ENCODE peak calls at places on chromosome 15, in six cellular contexts. I is IMR-90, B is K562, P is HepG2, U is A549, V is SK-N-SH. H is an unnamed sample.

GRCh38 chr15:52139599-52140462 is 27.3 kb upstream of the BCL2L10 start:
- DNase-seq in B (peak), I (peak), P (peak), V (peak), U (peak), H (peak)

GRCh38 chr15:36432162-36432561 is 147.3 kb upstream of the CDIN1 start:
- DNase-seq in P (no peak), B (no peak), I (peak), V (no peak), U (no peak), H (no peak)

GRCh38 chr15:98927057-98927456 is 80.5 kb downstream of the PGPEP1L start:
- DNase-seq in I (peak), V (no peak), P (no peak), B (no peak), U (no peak), H (no peak)

GRCh38 chr15:45454825-45455224 is 67.7 kb downstream of the SLC30A4 start:
- DNase-seq in U (peak), B (peak), I (peak), V (no peak), P (no peak), H (peak)

GRCh38 chr15:88498991-88499390 is 31.5 kb downstream of the MRPS11 start:
- DNase-seq in B (no peak), V (no peak), I (no peak), P (no peak), U (no peak), H (no peak)

GRCh38 chr15:32716216-32716959 is 1.4 kb upstream of the GREM1 start:
- DNase-seq in U (no peak), V (no peak), P (no peak), B (no peak), I (no peak), H (no peak)

GRCh38 chr15:61186905-61187865 is 41.9 kb downstream of the RORA start:
- DNase-seq in B (no peak), U (no peak), I (no peak), V (peak), P (no peak), H (no peak)

GRCh38 chr15:38518084-38518483 is 46.5 kb downstream of the RASGRP1 start:
- DNase-seq in U (no peak), V (no peak), B (no peak), P (no peak), I (no peak), H (no peak)

GRCh38 chr15:34436126-34436955 is 1.3 kb downstream of the GOLGA8A start:
- DNase-seq in B (peak), P (no peak), U (no peak), V (peak), I (no peak), H (no peak)

GRCh38 chr15:81357178-81357686 is 16.8 kb downstream of the TMC3 start:
- DNase-seq in B (peak), V (no peak), P (peak), U (no peak), I (no peak), H (no peak)

GRCh38 chr15:62889141-62889661 is 153.3 kb upstream of the TPM1 start:
- DNase-seq in U (no peak), B (no peak), P (no peak), I (no peak), V (no peak), H (no peak)

GRCh38 chr15:65329991-65330735 is 25.7 kb downstream of the RNU5B-1 start:
- DNase-seq in P (no peak), U (no peak), B (no peak), V (peak), I (no peak), H (no peak)

GRCh38 chr15:23877502-23878412 is 190.7 kb upstream of the NDN start:
- DNase-seq in P (peak), V (peak), B (peak), U (peak), I (no peak), H (no peak)

GRCh38 chr15:41417418-41417811 is 520 bp downstream of the RTF1 start:
- DNase-seq in V (peak), I (peak), U (peak), B (peak), P (no peak), H (no peak)

GRCh38 chr15:49438970-49439631 is 16.1 kb downstream of the FGF7 start:
- DNase-seq in U (no peak), V (no peak), P (no peak), B (peak), I (no peak), H (peak)

GRCh38 chr15:28889346-28889745 is 3.6 kb downstream of the APBA2 start:
- DNase-seq in I (no peak), U (no peak), V (no peak), B (no peak), P (no peak), H (no peak)

GRCh38 chr15:57133127-57133968 is 214.9 kb downstream of the TCF12 start:
- DNase-seq in P (no peak), I (peak), U (no peak), V (no peak), B (no peak), H (no peak)

GRCh38 chr15:39171944-39172368 is 408.9 kb upstream of the THBS1 start:
- DNase-seq in P (peak), V (peak), B (peak), I (peak), U (peak), H (peak)

GRCh38 chr15:47968593-47968992 is 152.2 kb upstream of the SLC24A5 start:
- DNase-seq in V (no peak), U (no peak), I (no peak), B (no peak), P (no peak), H (no peak)

GRCh38 chr15:99401971-99402732 is 150.9 kb downstream of the LRRC28 start:
- DNase-seq in P (no peak), I (no peak), V (peak), U (no peak), B (no peak), H (no peak)

GRCh38 chr15:23069496-23070166 is 30.3 kb upstream of the TUBGCP5 start:
- DNase-seq in V (peak), P (no peak), B (peak), I (no peak), U (peak), H (no peak)

GRCh38 chr15:38252481-38253311 is at the start of gene SPRED1:
- DNase-seq in V (peak), U (no peak), I (peak), P (peak), B (peak), H (no peak)

GRCh38 chr15:47466357-47466756 is 250.9 kb upstream of the SEMA6D start:
- DNase-seq in V (no peak), B (no peak), U (no peak), P (no peak), I (peak), H (no peak)

GRCh38 chr15:27468151-27468556 is 497.2 kb downstream of the GABRG3 start:
- DNase-seq in I (no peak), V (no peak), B (peak), P (no peak), U (no peak), H (no peak)

GRCh38 chr15:31364301-31365031 is 37.8 kb downstream of the KLF13 start:
- DNase-seq in I (no peak), V (peak), B (peak), U (no peak), P (no peak), H (no peak)

GRCh38 chr15:58771621-58772235 is 626 bp downstream of the MINDY2 start:
- DNase-seq in I (no peak), B (peak), V (no peak), U (peak), P (no peak), H (no peak)

GRCh38 chr15:63364293-63365003 is 17.2 kb downstream of the CA12 start:
- DNase-seq in B (no peak), I (peak), P (no peak), U (no peak), V (no peak), H (no peak)

GRCh38 chr15:90295270-90295648 is 29.8 kb downstream of the NGRN start:
- DNase-seq in P (no peak), U (no peak), B (no peak), I (no peak), V (no peak), H (no peak)

GRCh38 chr15:49331951-49332350 is 91.1 kb upstream of the FGF7 start:
- DNase-seq in P (no peak), V (no peak), U (no peak), I (peak), B (no peak), H (no peak)

GRCh38 chr15:101026686-101027272 is 107.6 kb downstream of the LRRK1 start:
- DNase-seq in I (no peak), B (no peak), U (no peak), P (no peak), V (no peak), H (no peak)

GRCh38 chr15:101027273-101027901 is 108.2 kb downstream of the LRRK1 start:
- DNase-seq in I (no peak), V (no peak), P (no peak), B (no peak), U (no peak), H (no peak)

GRCh38 chr15:101024709-101025108 is 105.6 kb downstream of the LRRK1 start:
- DNase-seq in V (no peak), B (no peak), U (no peak), P (no peak), I (no peak), H (no peak)

GRCh38 chr15:101025116-101025885 is 106.1 kb downstream of the LRRK1 start:
- DNase-seq in B (no peak), U (no peak), V (no peak), I (no peak), P (no peak), H (no peak)

DNA sequence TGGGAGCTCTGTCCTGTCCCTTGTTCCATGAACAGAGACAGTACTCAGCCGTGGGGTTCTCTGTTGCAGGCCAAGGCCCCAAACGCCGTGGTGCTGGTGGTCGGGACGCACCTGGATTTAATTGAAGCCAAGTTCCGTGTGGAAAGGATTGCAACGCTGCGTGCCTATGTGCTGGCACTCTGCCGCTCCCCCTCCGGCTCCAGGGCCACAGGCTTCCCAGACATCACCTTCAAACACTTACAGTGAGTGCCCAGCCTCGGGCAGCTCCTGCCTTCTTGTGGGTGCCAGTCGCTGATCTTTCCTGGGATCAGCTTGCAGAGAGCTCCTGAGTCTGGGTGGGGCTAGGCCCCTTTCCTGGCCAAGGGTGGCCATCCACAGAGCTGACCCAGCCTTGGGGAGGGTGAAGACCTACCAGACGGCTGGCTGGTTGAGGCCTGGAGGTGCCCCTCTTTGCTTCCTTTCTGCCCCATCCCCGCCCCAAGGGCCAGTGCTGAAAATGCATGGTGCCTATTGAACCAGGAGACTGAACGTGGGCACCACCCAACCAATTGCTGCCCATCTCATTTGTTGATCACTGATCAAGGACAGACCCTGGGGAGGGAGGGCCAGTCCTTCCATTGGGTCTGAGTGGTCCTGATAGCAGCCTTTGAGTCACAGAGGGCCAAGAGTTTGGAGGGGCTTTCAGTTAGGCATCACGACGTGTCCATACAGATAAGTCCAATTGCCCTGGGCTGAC is 106.9 kb downstream of the LRRK1 start:
- DNase-seq in I (no peak), B (no peak), U (no peak), P (no peak), V (no peak), H (no peak)
- TF ChIP-seq SMC3 in I (no peak), B (no peak), U (no peak), P (no peak), V (no peak), H (no peak)

GRCh38 chr15:93042691-93043378 is 46.2 kb downstream of the RGMA start:
- DNase-seq in V (no peak), B (no peak), P (no peak), U (no peak), I (no peak), H (no peak)
- TF ChIP-seq SMC3 in V (no peak), B (no peak), P (no peak), U (no peak), I (no peak), H (no peak)

GRCh38 chr15:55993111-55993803 is at the start of gene NEDD4:
- DNase-seq in B (peak), V (peak), I (peak), U (peak), P (peak), H (peak)

GRCh38 chr15:55990986-55991385 is 2.4 kb downstream of the NEDD4 start:
- DNase-seq in P (no peak), I (no peak), U (no peak), B (no peak), V (no peak), H (no peak)

GRCh38 chr15:55991841-55992768 is 1.3 kb downstream of the NEDD4 start:
- DNase-seq in P (no peak), I (no peak), B (no peak), V (no peak), U (no peak), H (no peak)

GRCh38 chr15:55992769-55993110 is 672 bp downstream of the NEDD4 start:
- DNase-seq in V (no peak), I (peak), B (no peak), U (no peak), P (peak), H (no peak)

DNA sequence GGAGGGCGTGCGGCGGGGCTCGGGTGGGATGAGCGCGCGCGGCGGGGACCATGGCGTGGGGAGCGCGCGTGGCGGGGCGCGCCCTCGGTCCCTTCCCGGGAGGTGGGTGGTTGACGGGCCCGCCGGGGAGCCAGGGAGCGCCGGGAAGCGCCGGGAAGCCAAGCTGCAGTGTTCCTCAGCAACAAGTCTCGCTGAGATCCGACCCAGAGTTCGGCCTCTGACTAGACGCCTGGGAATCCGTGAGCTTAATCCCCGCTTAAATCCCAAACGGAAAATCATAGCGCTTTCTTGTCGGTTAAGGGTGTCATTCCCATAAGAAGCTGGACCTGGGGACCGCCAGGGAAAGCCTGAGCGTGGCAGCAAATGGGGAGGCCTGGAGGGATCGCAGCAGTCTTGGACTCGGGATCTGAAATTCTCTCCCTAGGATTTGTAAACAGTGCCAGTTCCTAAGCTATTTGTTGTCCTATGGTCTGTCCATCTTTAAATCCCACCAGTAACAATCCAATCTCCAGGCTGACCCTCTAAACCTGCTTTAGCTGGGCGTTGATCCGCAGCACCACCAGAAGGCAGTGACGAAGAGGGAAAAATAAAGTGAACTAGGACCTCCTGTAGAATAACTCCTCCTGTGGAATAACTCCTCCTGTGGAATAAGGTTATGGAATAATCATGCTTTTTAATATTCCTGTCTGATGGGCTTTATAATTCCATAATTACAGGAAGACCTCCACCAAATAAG is 560 bp upstream of the NEDD4 start:
- DNase-seq in I (peak), U (peak), P (peak), B (peak), V (peak), H (no peak)
- TF ChIP-seq SMC3 in I (no peak), U (peak), P (no peak), B (no peak), V (peak), H (no peak)

GRCh38 chr15:73495171-73495570 is 52.2 kb downstream of the REC114 start:
- DNase-seq in U (no peak), B (no peak), V (no peak), P (no peak), I (no peak), H (no peak)
- TF ChIP-seq SMC3 in U (no peak), B (no peak), V (no peak), P (no peak), I (no peak), H (no peak)

H was measured in GM12878.